ENCODE peak calls at places on chromosome 20, in four cellular contexts. B is RWPE1, O is breast epithelium, P is adrenal gland. S is an unnamed sample.

GRCh38 chr20:25246182-25246943 is 1.5 kb upstream of the PYGB start:
- DNase-seq in B (no peak), P (no peak), O (no peak), S (no peak)

GRCh38 chr20:9723501-9723900 is 115.4 kb downstream of the PAK5 start:
- DNase-seq in P (no peak), O (no peak), B (no peak), S (no peak)

GRCh38 chr20:41392871-41393704 is 26.5 kb upstream of the EMILIN3 start:
- DNase-seq in O (no peak), P (peak; percentile 50), B (no peak), S (no peak)

GRCh38 chr20:44642203-44643153 is 9.0 kb downstream of the ADA start:
- DNase-seq in O (peak; percentile 60), B (peak; percentile 84), P (peak; percentile 79), S (peak; percentile 33)

GRCh38 chr20:44643596-44644383 is 7.7 kb downstream of the ADA start:
- DNase-seq in P (peak; percentile 74), B (peak; percentile 88), O (no peak), S (peak; percentile 70)

GRCh38 chr20:36461600-36462439 is 79.5 kb upstream of the MYL9 start:
- DNase-seq in O (peak; percentile 63), P (peak; percentile 78), B (peak; percentile 55), S (no peak)

GRCh38 chr20:54984104-54984448 is 508.7 kb downstream of the DOK5 start:
- DNase-seq in O (no peak), B (no peak), P (no peak), S (no peak)

GRCh38 chr20:58001381-58001780 is 227.1 kb downstream of the ANKRD60 start:
- DNase-seq in B (no peak), P (peak; percentile 62), O (peak; percentile 64), S (no peak)

DNA sequence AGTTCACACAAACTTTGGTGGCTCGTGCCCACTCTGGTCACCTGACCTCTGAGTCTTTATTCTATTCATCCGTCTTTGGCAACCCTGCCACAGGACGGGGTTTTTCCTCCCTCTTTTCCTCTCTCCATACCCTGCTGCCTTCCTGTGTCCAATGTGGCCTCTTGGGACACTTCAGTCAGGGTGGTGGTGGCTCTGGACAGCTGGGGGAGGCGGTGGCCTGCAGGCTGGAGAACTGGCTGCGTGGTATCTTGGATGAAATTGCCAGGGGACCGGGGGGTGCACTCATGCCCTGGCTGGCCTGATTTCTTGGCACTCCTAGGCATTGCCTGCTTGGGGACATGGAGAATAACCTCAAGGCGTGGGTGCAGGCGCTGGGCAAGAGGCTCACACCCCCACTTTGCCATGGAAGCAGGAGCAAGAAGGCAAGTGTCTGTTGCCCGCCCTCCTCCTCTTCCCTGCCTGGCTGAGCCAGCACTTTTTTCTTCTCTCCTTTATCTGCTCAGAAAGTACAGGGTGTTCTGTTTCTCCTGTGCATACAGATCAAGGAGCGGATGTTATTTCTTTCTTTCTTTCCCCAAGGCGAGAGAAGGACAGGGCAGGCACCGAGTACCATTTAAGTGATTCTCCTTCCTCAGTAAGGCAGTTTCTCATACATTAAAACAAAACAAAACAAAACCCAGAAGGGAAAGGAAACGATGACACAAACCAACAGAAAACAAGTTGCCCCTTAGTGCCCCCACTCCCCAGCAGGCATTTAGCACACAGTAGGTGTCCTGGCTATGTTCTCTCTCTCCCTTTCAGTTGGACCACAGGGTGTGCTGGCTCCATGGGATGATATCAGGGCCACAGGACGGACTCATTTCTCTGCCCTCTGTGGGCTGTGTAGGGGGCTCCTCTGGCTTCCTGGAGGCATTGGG is 155.5 kb upstream of the RNF24 start:
- DNase-seq in O (no peak), B (no peak), P (no peak), S (no peak)
- H3K27ac ChIP-seq in O (peak overlapping the region; percentile 55), B (peak overlapping the region; percentile 71), P (peak overlapping the region; percentile 75), S (no peak overlapping the region)

GRCh38 chr20:63519765-63520593 is 586 bp upstream of the PPDPF start:
- DNase-seq in P (no peak), O (no peak), B (peak; percentile 80), S (peak; percentile 64)

GRCh38 chr20:63517376-63518309 is 2.9 kb upstream of the PPDPF start:
- DNase-seq in B (no peak), O (no peak), P (no peak), S (no peak)

GRCh38 chr20:63518946-63519764 is 1.4 kb upstream of the PPDPF start:
- DNase-seq in P (no peak), B (no peak), O (no peak), S (no peak)

GRCh38 chr20:63520594-63520938 is at the start of gene PPDPF:
- DNase-seq in O (peak; percentile 85), P (peak; percentile 74), B (peak; percentile 100), S (peak; percentile 89)

DNA sequence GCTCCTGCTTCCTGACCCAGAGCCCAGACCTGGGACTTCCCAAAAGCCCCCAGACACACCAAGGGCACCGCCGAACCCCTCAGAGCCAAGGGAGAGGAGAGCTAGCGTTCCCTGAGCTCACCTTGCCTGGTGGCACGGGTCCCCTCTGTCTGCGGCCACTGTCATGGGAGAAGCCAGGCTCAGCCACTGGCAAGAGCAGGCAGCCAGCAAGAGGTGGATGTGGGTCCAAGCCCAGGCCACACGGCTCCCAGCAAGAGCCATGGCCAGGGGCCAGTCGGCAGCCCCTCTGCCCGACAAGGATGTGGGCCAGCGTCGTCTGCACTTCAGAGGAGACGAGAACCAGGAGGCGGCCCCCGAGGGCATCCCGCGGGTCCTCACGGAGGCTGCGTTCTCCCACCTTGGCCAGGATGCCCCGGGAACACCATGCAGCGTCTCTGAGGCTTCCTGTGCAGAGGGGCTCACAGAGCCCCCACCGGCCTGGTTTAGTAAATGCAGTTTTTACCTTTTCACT is 2.2 kb upstream of the PPDPF start:
- DNase-seq in O (no peak), B (no peak), P (no peak), S (no peak)
- TF ChIP-seq CTCF in O (no peak), B (no peak), P (no peak), S (no peak)

DNA sequence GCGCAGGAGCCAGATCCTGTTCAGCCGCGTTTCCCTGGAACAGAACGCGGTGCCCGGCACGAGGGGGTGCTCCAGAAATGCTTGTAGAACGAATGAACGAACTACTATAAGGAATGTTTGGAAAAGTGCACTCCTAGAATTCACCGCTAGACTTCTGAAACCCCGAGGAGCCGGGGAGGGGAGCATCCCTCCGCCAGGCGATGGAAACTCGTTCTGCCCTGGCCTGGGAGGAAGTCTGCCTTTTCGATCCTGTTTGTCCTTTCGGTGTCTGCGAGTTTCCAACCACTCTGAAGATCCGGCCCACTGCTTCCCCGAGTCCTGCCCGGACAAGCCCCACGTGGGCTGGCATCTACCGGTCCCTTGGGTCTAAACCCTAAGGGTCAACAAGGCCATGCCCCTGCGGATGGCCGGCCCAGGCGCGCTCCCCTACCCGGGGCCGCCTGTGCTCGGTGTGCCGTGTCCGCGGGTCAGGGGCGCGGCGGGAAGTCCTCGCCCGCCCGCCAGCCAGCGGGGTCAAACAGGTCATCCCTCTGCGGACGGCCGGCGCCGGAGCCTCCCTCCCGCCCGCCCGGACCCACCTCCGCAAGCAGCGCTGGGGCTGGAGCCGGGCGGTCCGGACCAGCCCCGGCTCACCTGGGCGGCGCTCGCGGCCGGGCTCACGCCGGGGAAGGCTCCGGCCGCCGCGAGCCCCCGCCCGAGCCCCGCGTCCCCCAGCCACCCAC is 521 bp downstream of the SULF2 start:
- DNase-seq in O (no peak), P (peak; percentile 32), B (peak; percentile 88), S (no peak)
- H3K27ac ChIP-seq in O (peak overlapping the region; percentile 48), P (no peak overlapping the region), B (peak overlapping the region; percentile 98), S (no peak overlapping the region)

DNA sequence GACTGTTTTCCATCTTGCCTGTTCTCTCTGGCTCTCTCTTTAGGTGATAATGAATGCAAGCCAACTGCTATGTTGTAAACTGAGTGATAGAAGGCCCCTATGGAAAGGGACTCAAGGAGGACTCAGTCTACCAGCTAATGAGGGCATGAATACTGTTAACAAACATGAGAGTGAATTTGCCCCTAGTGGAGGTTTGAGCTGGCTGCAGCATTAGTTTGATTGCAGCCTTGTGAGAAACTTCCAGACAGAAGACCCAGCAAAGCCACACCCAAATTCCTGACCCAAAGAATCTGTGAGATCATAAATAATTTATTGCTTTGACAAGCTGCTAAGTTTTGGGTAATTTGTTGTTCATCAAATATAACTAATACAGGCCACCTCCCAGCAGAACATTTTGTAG is 50.0 kb upstream of the PLCB1 start:
- DNase-seq in B (peak; percentile 21), P (no peak), O (no peak), S (no peak)
- TF ChIP-seq CTCF in B (peak; percentile 43), P (no peak), O (no peak), S (no peak)

GRCh38 chr20:17571153-17571527 is 1.3 kb downstream of the DSTN start:
- DNase-seq in O (no peak), P (no peak), B (no peak), S (no peak)
- H3K27ac ChIP-seq in O (peak overlapping the region; percentile 100), P (peak overlapping the region; percentile 100), B (no peak overlapping the region), S (no peak overlapping the region)

DNA sequence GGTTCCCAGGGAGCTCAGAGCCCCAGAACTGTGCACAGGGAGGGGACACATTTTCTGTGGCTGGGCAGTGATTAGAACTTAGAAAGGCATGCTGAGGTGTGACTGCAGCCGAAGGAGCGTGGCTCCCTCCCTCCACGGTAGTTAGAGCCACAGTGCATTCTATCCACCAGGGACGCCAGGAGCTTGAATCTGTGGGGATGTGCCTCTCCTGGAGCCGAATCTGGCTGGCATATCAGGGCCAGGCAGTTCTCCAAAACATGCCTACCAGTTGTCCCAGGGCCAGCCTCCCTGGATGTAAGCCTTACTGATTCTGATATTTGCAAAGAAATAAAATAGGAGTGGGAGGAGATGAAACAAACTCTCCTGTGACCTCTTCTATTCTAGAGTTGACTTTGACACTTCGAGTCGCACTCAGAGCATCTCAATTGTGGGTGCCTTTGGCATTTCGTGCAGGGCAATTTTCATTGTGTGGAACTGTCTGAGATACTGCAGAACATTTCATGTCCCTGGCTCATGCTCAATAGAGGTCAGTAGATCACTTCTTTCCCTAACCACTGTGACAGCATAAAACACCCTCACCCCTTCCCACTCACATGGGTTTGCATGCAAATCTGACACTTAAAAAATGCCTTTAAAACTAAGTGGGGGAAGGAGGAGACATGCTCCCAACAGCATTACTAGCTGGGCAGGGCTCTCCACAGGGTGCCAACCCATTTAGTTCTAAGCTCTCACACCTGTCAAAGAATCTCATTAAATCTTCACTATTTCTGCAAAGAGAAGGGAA is 379.0 kb downstream of the PREX1 start:
- DNase-seq in O (no peak), P (no peak), B (no peak), S (no peak)
- TF ChIP-seq CTCF in O (no peak), P (no peak), B (no peak), S (no peak)

GRCh38 chr20:59309218-59309617 is 8.8 kb downstream of the EDN3 start:
- DNase-seq in P (no peak), B (no peak), O (no peak), S (no peak)

GRCh38 chr20:59308493-59309201 is 8.2 kb downstream of the EDN3 start:
- DNase-seq in O (no peak), P (no peak), B (no peak), S (no peak)

GRCh38 chr20:59301343-59302007 is 1.1 kb downstream of the EDN3 start:
- DNase-seq in P (no peak), B (no peak), O (no peak), S (no peak)

GRCh38 chr20:59305898-59306640 is 5.7 kb downstream of the EDN3 start:
- DNase-seq in B (no peak), P (no peak), O (no peak), S (no peak)

GRCh38 chr20:59307270-59307669 is 6.9 kb downstream of the EDN3 start:
- DNase-seq in O (no peak), B (no peak), P (peak; percentile 78), S (no peak)
- H3K27ac ChIP-seq in O (no peak overlapping the region), B (no peak overlapping the region), P (no peak overlapping the region), S (no peak overlapping the region)